ENCODE peak calls at places on chromosomes 5 and 9, in four cellular contexts. U is foreskin keratinocyte, I is kidney, J is heart left ventricle. Y is an unnamed sample.

GRCh38 chr9:132630811-132631210 is 39.0 kb downstream of the DDX31 start:
- DNase-seq in U (peak; percentile 60), J (no peak), I (no peak), Y (no peak)

GRCh38 chr5:136600306-136600705 is 235.0 kb upstream of the TRPC7 start:
- DNase-seq in J (no peak), U (no peak), I (no peak), Y (no peak)

GRCh38 chr5:76050131-76050530 is 33.1 kb upstream of the SV2C start:
- DNase-seq in J (no peak), I (no peak), U (peak; percentile 41), Y (no peak)

GRCh38 chr9:112175796-112176315 is 759 bp upstream of the SUSD1 start:
- DNase-seq in I (no peak), U (no peak), J (no peak), Y (no peak)

GRCh38 chr5:103472820-103473219 is 89.8 kb downstream of the NUDT12 start:
- DNase-seq in J (no peak), I (no peak), U (no peak), Y (peak; percentile 76)

GRCh38 chr9:138115506-138115905 is 237.9 kb downstream of the CACNA1B start:
- DNase-seq in J (no peak), I (peak; percentile 20), U (no peak), Y (no peak)

GRCh38 chr9:69179037-69179436 is 5.0 kb downstream of the TJP2 start:
- DNase-seq in U (no peak), J (no peak), I (no peak), Y (no peak)

GRCh38 chr9:32412440-32412839 is 28.0 kb downstream of the ACO1 start:
- DNase-seq in I (no peak), U (no peak), J (no peak), Y (no peak)

GRCh38 chr5:12965804-12966203 is 978.7 kb downstream of the DNAH5 start:
- DNase-seq in J (no peak), U (no peak), I (no peak), Y (no peak)

GRCh38 chr5:83846601-83847000 is 125.9 kb upstream of the HAPLN1 start:
- DNase-seq in I (no peak), J (no peak), U (no peak), Y (no peak)

GRCh38 chr9:126116351-126117157 is 210.1 kb upstream of the MVB12B start:
- DNase-seq in I (peak; percentile 25), J (no peak), U (no peak), Y (no peak)

GRCh38 chr5:145574889-145575573 is 260.1 kb downstream of the PRELID2 start:
- DNase-seq in I (no peak), U (peak; percentile 9), J (no peak), Y (no peak)

GRCh38 chr9:133113163-133113927 is 7.7 kb downstream of the RALGDS start:
- DNase-seq in U (no peak), J (peak; percentile 70), I (peak; percentile 87), Y (peak; percentile 83)

GRCh38 chr9:108163321-108164005 is 673.9 kb upstream of the KLF4 start:
- DNase-seq in U (no peak), I (no peak), J (no peak), Y (peak; percentile 69)

GRCh38 chr9:90956026-90956810 is 154.6 kb downstream of the SYK start:
- DNase-seq in J (no peak), U (no peak), I (no peak), Y (peak; percentile 65)

GRCh38 chr9:89372230-89372816 is 54.0 kb downstream of the SECISBP2 start:
- DNase-seq in U (no peak), J (no peak), I (no peak), Y (no peak)

GRCh38 chr5:52269853-52270252 is 517.9 kb upstream of the ITGA1 start:
- DNase-seq in J (no peak), U (no peak), I (no peak), Y (no peak)

GRCh38 chr9:136625101-136626065 is 37.3 kb upstream of the EGFL7 start:
- DNase-seq in I (peak; percentile 97), J (peak; percentile 90), U (no peak), Y (peak; percentile 25)

GRCh38 chr5:123036391-123037103 is at the start of gene PPIC:
- DNase-seq in I (peak; percentile 94), J (peak; percentile 92), U (peak; percentile 67), Y (peak; percentile 69)

GRCh38 chr5:131198625-131199024 is 27.9 kb downstream of the LYRM7 start:
- DNase-seq in U (no peak), I (no peak), J (no peak), Y (peak; percentile 41)

GRCh38 chr9:133443982-133444381 is 15.8 kb upstream of the CACFD1 start:
- DNase-seq in J (no peak), I (no peak), U (no peak), Y (peak; percentile 15)

GRCh38 chr9:94912700-94913249 is 186.3 kb downstream of the AOPEP start:
- DNase-seq in J (peak; percentile 7), U (peak; percentile 77), I (no peak), Y (peak; percentile 95)

GRCh38 chr9:118882674-118883073 is 486.6 kb downstream of the BRINP1 start:
- DNase-seq in U (peak; percentile 22), I (no peak), J (no peak), Y (peak; percentile 85)

GRCh38 chr5:168422431-168422830 is 63.8 kb upstream of the RARS1 start:
- DNase-seq in U (no peak), I (no peak), J (no peak), Y (no peak)

GRCh38 chr5:54514841-54515432 is 2.6 kb upstream of the SNX18 start:
- DNase-seq in J (no peak), U (no peak), I (no peak), Y (peak; percentile 79)

GRCh38 chr9:5976668-5977397 is 38.6 kb downstream of the RANBP6 start:
- DNase-seq in U (no peak), I (no peak), J (no peak), Y (no peak)

GRCh38 chr9:124210697-124211096 is 47.1 kb upstream of the NEK6 start:
- DNase-seq in J (no peak), U (peak; percentile 23), I (no peak), Y (no peak)

GRCh38 chr5:132207783-132208182 is 19.9 kb downstream of the P4HA2 start:
- DNase-seq in J (no peak), U (no peak), I (no peak), Y (no peak)

GRCh38 chr5:60148356-60148755 is 254.8 kb upstream of the PDE4D start:
- DNase-seq in U (no peak), J (no peak), I (no peak), Y (peak; percentile 46)

GRCh38 chr5:53053364-53053763 is 56.2 kb downstream of the MOCS2 start:
- DNase-seq in U (no peak), I (no peak), J (no peak), Y (no peak)

DNA sequence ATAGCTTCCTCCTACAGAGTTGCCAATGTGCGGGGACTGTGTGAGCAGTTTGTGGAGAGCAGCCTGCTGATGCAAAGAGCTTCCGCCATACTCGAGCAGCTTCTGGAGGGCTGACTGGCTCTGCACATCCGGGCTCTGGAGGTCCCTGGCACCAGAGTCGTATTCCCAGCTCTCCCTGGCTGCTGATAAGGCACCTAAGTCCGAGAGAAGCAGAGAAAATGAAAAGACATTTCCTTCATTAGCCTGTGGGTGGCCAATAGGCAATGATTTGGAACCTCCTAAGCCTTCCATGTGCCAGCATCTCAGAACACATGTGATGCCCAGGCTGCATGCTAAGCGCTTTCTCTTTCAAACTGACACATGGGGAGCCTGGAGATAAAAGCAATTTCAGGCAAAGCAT is 94.3 kb downstream of the TSSK1B start:
- DNase-seq in U (no peak), J (no peak), I (no peak), Y (no peak)
- TF ChIP-seq CTCF in U (no peak), J (no peak), I (no peak), Y (no peak)

DNA sequence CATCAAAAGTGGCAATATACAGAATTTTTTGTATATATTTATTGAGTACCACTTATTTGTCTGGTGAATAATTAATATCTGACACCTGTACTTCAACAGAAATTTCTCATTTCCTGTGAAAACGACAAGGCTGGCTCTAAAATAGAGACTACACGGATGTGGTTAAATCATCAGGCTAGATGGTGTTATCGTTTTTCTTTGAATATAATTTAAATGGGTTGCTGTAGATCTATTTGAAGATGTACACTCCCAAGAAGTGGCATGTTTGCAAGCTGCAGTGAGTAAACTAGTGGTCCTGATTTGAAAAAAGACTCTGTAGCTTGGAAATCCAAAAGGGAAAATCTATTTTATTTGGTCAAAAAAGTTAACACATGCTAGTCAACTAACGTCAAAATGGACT is 13.9 kb downstream of the ST8SIA4 start:
- DNase-seq in I (no peak), J (no peak), U (no peak), Y (no peak)
- H3K27ac ChIP-seq in I (no peak overlapping the region), J (peak overlapping the region; percentile 50), U (no peak overlapping the region), Y (no peak overlapping the region)

DNA sequence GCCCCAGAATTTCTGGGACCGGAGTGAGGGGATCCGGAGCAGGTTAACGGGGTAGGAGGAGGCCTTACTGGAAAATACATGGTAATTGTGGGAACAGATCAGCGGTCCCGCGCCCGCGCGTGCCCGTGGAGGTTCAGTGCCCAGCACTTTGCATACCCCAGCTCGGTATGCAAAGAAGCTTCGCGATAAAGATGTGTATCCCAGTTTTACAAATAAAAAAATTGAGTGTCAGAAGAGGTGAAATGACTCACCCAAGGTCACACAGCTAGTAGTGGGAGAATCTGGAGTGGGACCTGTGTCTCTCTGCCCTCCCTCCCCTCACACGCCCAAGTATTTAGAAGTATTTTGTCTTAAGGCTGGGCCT is 965 bp downstream of the NEURL1B start:
- DNase-seq in J (no peak), U (no peak), I (no peak), Y (no peak)
- TF ChIP-seq CTCF in J (no peak), U (no peak), I (no peak), Y (no peak)

GRCh38 chr9:92617195-92617813 is 52.6 kb downstream of the IPPK start:
- DNase-seq in I (no peak), U (no peak), J (no peak), Y (no peak)
- H3K27ac ChIP-seq in I (peak overlapping the region; percentile 38), U (no peak overlapping the region), J (peak overlapping the region; percentile 31), Y (no peak overlapping the region)

GRCh38 chr9:11148189-11148588 is 535.4 kb upstream of the PTPRD start:
- DNase-seq in I (no peak), J (no peak), U (no peak), Y (no peak)
- TF ChIP-seq CTCF in I (no peak), J (no peak), U (no peak), Y (no peak)